ENCODE peak calls at places on chromosomes 11 and 22, in seven cellular contexts. E is mesenchymal stem cell, Z is Peyer's patch, Y is A549, O is SK-N-SH, B is PC-3, J is IMR-90. I is an unnamed sample.
A peak's percentile ranks its signal among the peaks of the same experiment; 100 is the strongest.

GRCh38 chr22:31102441-31103081 is 4.8 kb downstream of the SELENOM start:
- DNase-seq in E (peak; percentile 99), Z (peak; percentile 66), Y (peak; percentile 57), O (no peak), B (peak; percentile 23), J (peak; percentile 98), I (no peak)

GRCh38 chr22:32606181-32606580 is 131.6 kb downstream of the FBXO7 start:
- DNase-seq in E (no peak), Z (no peak), Y (no peak), O (no peak), B (no peak), J (no peak), I (no peak)

GRCh38 chr11:128904872-128905344 is 13.8 kb downstream of the KCNJ5 start:
- DNase-seq in E (peak; percentile 29), Z (no peak), Y (peak; percentile 6), O (peak; percentile 85), B (peak; percentile 26), J (no peak), I (no peak)

GRCh38 chr11:43582024-43582836 is 98.3 kb upstream of the HSD17B12 start:
- DNase-seq in E (no peak), Z (no peak), Y (no peak), O (peak; percentile 38), B (no peak), J (no peak), I (no peak)

GRCh38 chr22:19718255-19719054 is 4.2 kb downstream of the SEPTIN5 start:
- DNase-seq in E (no peak), Z (no peak), Y (no peak), O (no peak), B (no peak), J (no peak), I (no peak)

GRCh38 chr11:8870461-8871282 is 40.3 kb upstream of the AKIP1 start:
- DNase-seq in E (peak; percentile 79), Z (peak; percentile 75), Y (peak; percentile 86), O (peak; percentile 91), B (peak; percentile 54), J (peak; percentile 75), I (peak; percentile 68)

GRCh38 chr11:20093775-20094174 is 66.5 kb downstream of the DBX1 start:
- DNase-seq in E (no peak), Z (no peak), Y (no peak), O (no peak), B (no peak), J (peak; percentile 73), I (no peak)

GRCh38 chr22:24857576-24857975 is 51.6 kb downstream of the SGSM1 start:
- DNase-seq in E (no peak), Z (no peak), Y (no peak), O (no peak), B (no peak), J (no peak), I (no peak)

GRCh38 chr11:73198677-73199076 is 19.4 kb upstream of the P2RY2 start:
- DNase-seq in E (peak; percentile 22), Z (peak; percentile 54), Y (peak; percentile 64), O (no peak), B (no peak), J (no peak), I (peak; percentile 94)

DNA sequence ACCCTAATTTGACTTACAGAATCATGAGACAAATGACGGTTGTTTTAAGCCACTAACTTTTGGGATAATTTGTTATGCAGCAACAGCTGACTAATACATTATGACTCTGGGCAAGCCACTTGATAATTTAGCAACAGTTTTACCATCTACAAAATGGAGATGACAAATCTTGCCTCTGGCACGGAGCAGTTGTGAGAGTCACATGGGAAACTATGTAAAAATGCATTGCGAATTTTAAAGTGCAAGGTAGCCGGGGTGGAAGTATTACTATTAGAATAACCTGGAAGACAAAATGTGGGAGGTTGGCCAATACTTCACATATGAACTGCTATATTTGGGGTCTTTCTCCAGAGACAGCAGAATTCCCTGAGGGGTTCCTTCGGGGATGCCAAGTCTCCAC is 328.7 kb downstream of the CTTN start:
- DNase-seq in E (no peak), Z (no peak), Y (no peak), O (no peak), B (no peak), J (no peak), I (no peak)
- H3K9me3 ChIP-seq in E (peaks cover 8% of the 10 kb centered on the region), Z (no peaks in the 10 kb centered on the region), Y (no peaks in the 10 kb centered on the region), O (no peaks in the 10 kb centered on the region), B (no peaks in the 10 kb centered on the region), J (peaks cover 2% of the 10 kb centered on the region), I (no peaks in the 10 kb centered on the region)

DNA sequence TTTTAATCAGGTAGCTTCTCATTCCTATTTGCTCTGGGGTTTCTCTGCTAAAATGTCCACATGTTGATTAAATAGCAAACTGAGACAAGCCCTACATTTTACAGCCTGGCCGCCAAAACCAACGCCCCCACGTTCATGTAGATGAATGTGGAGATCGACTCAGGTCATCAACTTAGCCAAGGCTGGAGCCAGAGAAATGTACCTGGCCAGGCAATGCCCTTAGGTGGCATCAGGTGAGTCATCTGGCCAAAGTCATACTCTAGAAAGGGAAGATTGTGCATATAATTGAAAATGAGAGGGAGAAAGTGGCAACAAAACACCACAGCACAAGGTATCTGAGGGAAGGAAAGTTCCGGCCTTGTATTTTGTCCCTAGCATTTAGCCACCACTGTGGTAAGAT is 37.1 kb upstream of the CCDC89 start:
- DNase-seq in E (no peak), Z (no peak), Y (no peak), O (no peak), B (peak; percentile 87), J (no peak), I (peak; percentile 49)
- H3K27ac ChIP-seq in E (no peak overlapping the region), Z (no peak overlapping the region), Y (no peak overlapping the region), O (no peak overlapping the region), B (peak overlapping the region; percentile 49), J (peak overlapping the region; percentile 18), I (no peak overlapping the region)

DNA sequence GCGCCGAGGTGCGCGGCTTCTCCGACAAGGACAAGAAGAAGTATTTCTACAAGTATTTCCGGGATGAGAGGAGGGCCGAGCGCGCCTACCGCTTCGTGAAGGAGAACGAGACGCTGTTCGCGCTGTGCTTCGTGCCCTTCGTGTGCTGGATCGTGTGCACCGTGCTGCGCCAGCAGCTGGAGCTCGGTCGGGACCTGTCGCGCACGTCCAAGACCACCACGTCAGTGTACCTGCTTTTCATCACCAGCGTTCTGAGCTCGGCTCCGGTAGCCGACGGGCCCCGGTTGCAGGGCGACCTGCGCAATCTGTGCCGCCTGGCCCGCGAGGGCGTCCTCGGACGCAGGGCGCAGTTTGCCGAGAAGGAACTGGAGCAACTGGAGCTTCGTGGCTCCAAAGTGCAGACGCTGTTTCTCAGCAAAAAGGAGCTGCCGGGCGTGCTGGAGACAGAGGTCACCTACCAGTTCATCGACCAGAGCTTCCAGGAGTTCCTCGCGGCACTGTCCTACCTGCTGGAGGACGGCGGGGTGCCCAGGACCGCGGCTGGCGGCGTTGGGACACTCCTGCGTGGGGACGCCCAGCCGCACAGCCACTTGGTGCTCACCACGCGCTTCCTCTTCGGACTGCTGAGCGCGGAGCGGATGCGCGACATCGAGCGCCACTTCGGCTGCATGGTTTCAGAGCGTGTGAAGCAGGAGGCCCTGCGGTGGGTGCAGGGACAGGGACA is 2.7 kb downstream of the NLRP6 start:
- DNase-seq in E (no peak), Z (peak; percentile 62), Y (peak; percentile 37), O (peak; percentile 31), B (no peak), J (no peak), I (peak; percentile 36)
- H3K4me3 ChIP-seq in E (no peak overlapping the region), Z (peak overlapping the region; percentile 58), Y (peak overlapping the region; percentile 8), O (no peak overlapping the region), B (no peak overlapping the region), J (no peak overlapping the region), I (peak overlapping the region; percentile 91)

GRCh38 chr11:2652857-2653643 is 46.7 kb downstream of the KCNQ1OT1 start:
- DNase-seq in E (no peak), Z (no peak), Y (no peak), O (peak; percentile 11), B (no peak), J (no peak), I (no peak)
- H3K9me3 ChIP-seq in E (peaks cover 97% of the 10 kb centered on the region), Z (peaks cover 26% of the 10 kb centered on the region), Y (peaks cover 99% of the 10 kb centered on the region), O (peaks cover 19% of the 10 kb centered on the region), B (peaks cover 19% of the 10 kb centered on the region), J (peaks cover 69% of the 10 kb centered on the region), I (no peaks in the 10 kb centered on the region)

DNA sequence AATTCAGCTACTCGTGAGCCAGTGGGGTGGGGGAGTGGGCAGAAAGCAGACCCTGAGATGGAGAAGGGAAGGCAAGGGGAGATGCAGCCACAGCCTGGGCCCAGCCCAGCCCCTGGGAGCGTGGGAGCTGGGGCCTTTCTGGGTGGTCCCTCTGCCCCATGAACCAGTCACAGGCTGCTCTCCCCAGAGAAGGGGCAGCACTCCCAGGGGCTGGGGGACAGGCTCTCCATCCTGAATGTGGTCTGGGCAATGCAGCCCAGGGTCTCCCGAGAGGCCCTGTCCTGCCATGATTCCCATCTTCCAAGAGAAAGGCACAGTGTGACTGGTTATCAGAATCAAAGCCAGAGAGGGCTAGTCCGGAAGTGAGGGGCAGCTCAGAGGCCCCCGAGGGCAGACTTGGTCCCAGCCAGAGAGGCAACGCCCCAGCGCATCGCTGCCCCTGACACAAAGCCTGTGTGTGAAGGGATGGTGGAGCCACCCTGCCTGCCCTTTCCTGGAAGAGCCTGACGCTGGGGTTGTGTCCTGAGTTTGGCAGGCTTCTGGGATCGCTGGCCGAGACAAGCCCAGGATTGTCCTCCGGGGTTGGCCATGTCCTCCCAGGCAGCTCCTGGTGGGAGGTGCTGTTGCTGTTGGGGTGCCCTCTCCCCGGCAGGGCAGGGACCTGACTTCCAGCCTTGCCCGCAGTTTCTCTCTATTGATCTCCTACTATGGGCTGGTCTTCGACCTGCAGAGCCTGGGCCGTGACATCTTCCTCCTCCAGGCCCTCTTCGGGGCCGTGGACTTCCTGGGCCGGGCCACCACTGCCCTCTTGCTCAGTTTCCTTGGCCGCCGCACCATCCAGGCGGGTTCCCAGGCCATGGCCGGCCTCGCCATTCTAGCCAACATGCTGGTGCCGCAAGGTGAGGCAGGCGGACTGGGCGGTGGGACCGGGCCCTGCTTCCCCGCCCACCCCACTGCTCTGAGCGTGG is 23.8 kb upstream of the SLC22A12 start:
- DNase-seq in E (no peak), Z (peak; percentile 36), Y (no peak), O (peak; percentile 82), B (no peak), J (no peak), I (no peak)
- H3K27ac ChIP-seq in E (no peak overlapping the region), Z (no peak overlapping the region), Y (peak overlapping the region; percentile 84), O (no peak overlapping the region), B (no peak overlapping the region), J (no peak overlapping the region), I (no peak overlapping the region)

GRCh38 chr11:83601201-83601992 is 315.2 kb upstream of the CCDC90B start:
- DNase-seq in E (no peak), Z (no peak), Y (no peak), O (no peak), B (no peak), J (no peak), I (no peak)

GRCh38 chr11:83602116-83602515 is 315.9 kb upstream of the CCDC90B start:
- DNase-seq in E (no peak), Z (no peak), Y (no peak), O (no peak), B (no peak), J (no peak), I (no peak)

GRCh38 chr11:83599066-83599465 is 312.9 kb upstream of the CCDC90B start:
- DNase-seq in E (no peak), Z (no peak), Y (no peak), O (no peak), B (no peak), J (no peak), I (no peak)

DNA sequence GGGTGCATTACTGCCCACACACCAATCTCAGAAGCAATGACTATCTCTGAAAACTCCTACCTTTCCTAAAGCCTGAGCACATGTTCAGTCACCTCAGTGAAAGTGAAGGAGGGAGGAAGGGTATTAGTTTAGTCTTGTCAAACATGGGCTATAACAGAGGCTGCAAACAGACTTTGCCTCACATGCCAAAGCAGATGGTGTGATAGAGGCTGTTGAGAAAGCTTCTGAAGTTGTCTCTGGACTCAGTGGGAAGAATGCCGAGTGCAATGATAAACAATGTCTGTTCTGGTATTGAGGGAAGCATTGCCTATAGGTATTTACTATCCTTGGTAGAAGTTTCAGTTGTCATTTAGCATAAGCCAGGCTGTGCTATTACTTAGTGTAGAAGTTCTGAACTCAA is 314.5 kb upstream of the CCDC90B start:
- DNase-seq in E (no peak), Z (no peak), Y (no peak), O (no peak), B (no peak), J (no peak), I (no peak)
- H3K4me3 ChIP-seq in E (no peak overlapping the region), Z (no peak overlapping the region), Y (no peak overlapping the region), O (no peak overlapping the region), B (no peak overlapping the region), J (no peak overlapping the region), I (no peak overlapping the region)

I was measured in small intestine.